ENCODE peak calls at places on chromosomes 16 and 17, in four cellular contexts. E is stimulated activated CD4-positive, alpha-beta T cell treated with anti-CD3 and anti-CD28 coated beads, TNF-alpha, amount 100 ng/mL, for 48 hours; L is endothelial cell; V is AML-193. H is an unnamed sample.

GRCh38 chr16:3971261-3971660 is 90.7 kb upstream of the CREBBP start:
- DNase-seq in V (no peak), E (no peak), L (no peak), H (no peak)

GRCh38 chr16:68884867-68885266 is 41.5 kb downstream of the TANGO6 start:
- DNase-seq in L (no peak), E (no peak), V (no peak), H (no peak)

GRCh38 chr17:39596543-39597267 is 11.0 kb downstream of the NEUROD2 start:
- DNase-seq in L (no peak), V (no peak), E (no peak), H (no peak)

GRCh38 chr17:81277421-81277820 is 17.7 kb downstream of the SLC38A10 start:
- DNase-seq in V (no peak), E (no peak), L (no peak), H (no peak)

GRCh38 chr16:57422026-57422944 is 17.7 kb downstream of the CCL17 start:
- DNase-seq in L (no peak), V (no peak), E (no peak), H (no peak)

GRCh38 chr16:75265911-75266701 is 14.7 kb upstream of the BCAR1 start:
- DNase-seq in L (peak), V (no peak), E (no peak), H (no peak)

GRCh38 chr16:67264866-67265265 is 14.5 kb upstream of the PLEKHG4 start:
- DNase-seq in V (no peak), L (no peak), E (no peak), H (no peak)

GRCh38 chr16:89560413-89561194 is at the start of gene RPL13:
- DNase-seq in V (peak), L (peak), E (peak), H (peak)

GRCh38 chr17:45225051-45225700 is 3.5 kb downstream of the FMNL1 start:
- DNase-seq in V (no peak), L (no peak), E (peak), H (peak)

GRCh38 chr17:1078831-1079561 is 82.1 kb downstream of the TIMM22 start:
- DNase-seq in E (no peak), V (no peak), L (no peak), H (no peak)

GRCh38 chr17:7015587-7016020 is 3.2 kb downstream of the RNASEK start:
- DNase-seq in V (no peak), L (no peak), E (no peak), H (no peak)

GRCh38 chr16:53421248-53421647 is 13.0 kb upstream of the RBL2 start:
- DNase-seq in L (no peak), V (no peak), E (no peak), H (no peak)

GRCh38 chr17:82358467-82359350 is at the start of gene TEX19:
- DNase-seq in L (no peak), V (no peak), E (no peak), H (peak)